ENCODE peak calls at places on chromosome 16, in five cellular contexts. I is GM04503; F is ACHN; V is effector CD4-positive, alpha-beta T cell; X is HFF-Myc. M is an unnamed sample.

GRCh38 chr16:17313085-17313611 is 157.6 kb downstream of the XYLT1 start:
- DNase-seq in F (no peak), I (peak; percentile 55), V (no peak), X (no peak), M (no peak)

GRCh38 chr16:50310308-50311133 is 44.2 kb downstream of the ADCY7 start:
- DNase-seq in X (no peak), I (no peak), V (no peak), F (no peak), M (no peak)

GRCh38 chr16:761580-761979 is 1.0 kb downstream of the MSLN start:
- DNase-seq in X (no peak), F (no peak), V (no peak), I (no peak), M (no peak)

GRCh38 chr16:4347765-4348509 is 3.2 kb downstream of the PAM16 start:
- DNase-seq in V (no peak), F (no peak), X (no peak), I (no peak), M (no peak)

GRCh38 chr16:76464973-76465620 is 187.9 kb downstream of the CNTNAP4 start:
- DNase-seq in F (no peak), I (no peak), V (no peak), X (no peak), M (no peak)

GRCh38 chr16:66290431-66290830 is 76.1 kb upstream of the CDH5 start:
- DNase-seq in I (no peak), X (no peak), F (no peak), V (no peak), M (no peak)

GRCh38 chr16:3952342-3953131 is 72.0 kb upstream of the CREBBP start:
- DNase-seq in X (no peak), I (no peak), F (no peak), V (no peak), M (no peak)

GRCh38 chr16:22979038-22979437 is 165.1 kb downstream of the HS3ST2 start:
- DNase-seq in I (no peak), V (no peak), X (no peak), F (no peak), M (no peak)

GRCh38 chr16:87615621-87616041 is 13.3 kb downstream of the JPH3 start:
- DNase-seq in V (no peak), I (no peak), X (no peak), F (no peak), M (no peak)

GRCh38 chr16:84652565-84652964 is 4.3 kb downstream of the KLHL36 start:
- DNase-seq in F (no peak), X (no peak), I (no peak), V (no peak), M (peak; percentile 41)

GRCh38 chr16:143456-143855 is 5.0 kb upstream of the NPRL3 start:
- DNase-seq in I (no peak), V (no peak), F (no peak), X (no peak), M (no peak)

GRCh38 chr16:88988980-88989791 is 12.2 kb upstream of the CBFA2T3 start:
- DNase-seq in I (no peak), F (no peak), V (no peak), X (no peak), M (no peak)

GRCh38 chr16:4976079-4976478 is 17.9 kb downstream of the SEC14L5 start:
- DNase-seq in X (no peak), V (no peak), I (no peak), F (no peak), M (no peak)

GRCh38 chr16:85767569-85767968 is 16.7 kb upstream of the C16orf74 start:
- DNase-seq in V (no peak), F (peak; percentile 95), I (peak; percentile 82), X (no peak), M (no peak)